ENCODE peak calls at places on chromosomes 3 and 15, in seven cellular contexts. P, Q, C, Z, A, L and K are unnamed samples.
A peak's percentile ranks its signal among the peaks of the same experiment; 100 is the strongest.

GRCh38 chr3:177687291-177687690 is 490.0 kb upstream of the TBL1XR1 start:
- DNase-seq in C (no peak), L (no peak), Z (no peak), P (no peak), Q (no peak), A (no peak), K (no peak)

GRCh38 chr3:159672728-159673471 is 315.7 kb upstream of the IL12A start:
- DNase-seq in P (no peak), L (no peak), Z (peak; percentile 16), C (no peak), A (no peak), Q (no peak), K (no peak)

GRCh38 chr3:48938156-48938555 is 19.5 kb downstream of the ARIH2 start:
- DNase-seq in Z (no peak), C (no peak), A (no peak), Q (peak; percentile 62), L (no peak), P (no peak), K (no peak)

GRCh38 chr3:47266709-47267489 is 15.7 kb downstream of the KIF9 start:
- DNase-seq in Q (peak; percentile 96), Z (peak; percentile 26), L (peak; percentile 56), A (peak; percentile 81), C (peak; percentile 82), P (peak; percentile 69), K (peak; percentile 47)

GRCh38 chr3:70003119-70003518 is 3.6 kb downstream of the SAMMSON start:
- DNase-seq in L (no peak), Z (no peak), P (no peak), C (no peak), A (no peak), Q (no peak), K (no peak)

GRCh38 chr15:40267670-40268069 is 15.2 kb downstream of the ANKRD63 start:
- DNase-seq in L (no peak), A (no peak), Q (no peak), Z (no peak), P (no peak), C (no peak), K (no peak)

GRCh38 chr3:14913071-14913925 is 34.1 kb upstream of the NR2C2 start:
- DNase-seq in Q (no peak), L (peak; percentile 37), C (no peak), P (no peak), Z (no peak), A (no peak), K (peak; percentile 7)

GRCh38 chr3:133862161-133862560 is 33.5 kb downstream of the RAB6B start:
- DNase-seq in L (no peak), Q (no peak), C (no peak), Z (no peak), A (no peak), P (no peak), K (no peak)

GRCh38 chr3:190073264-190073663 is 47.4 kb downstream of the P3H2 start:
- DNase-seq in Q (peak; percentile 39), L (no peak), A (no peak), P (no peak), C (no peak), Z (no peak), K (no peak)

GRCh38 chr3:140733623-140734022 is 55.8 kb downstream of the TRIM42 start:
- DNase-seq in C (no peak), Z (no peak), L (no peak), P (no peak), A (no peak), Q (no peak), K (no peak)

GRCh38 chr3:140942221-140943104 is 827 bp downstream of the SLC25A36 start:
- DNase-seq in C (peak; percentile 32), L (no peak), Q (peak; percentile 56), Z (peak; percentile 69), P (peak; percentile 17), A (peak; percentile 42), K (peak; percentile 73)

GRCh38 chr15:29364429-29365078 is 94.9 kb upstream of the NSMCE3 start:
- DNase-seq in C (no peak), A (no peak), Q (peak; percentile 86), Z (peak; percentile 29), L (no peak), P (no peak), K (peak; percentile 25)

GRCh38 chr3:12461097-12461649 is 23.1 kb upstream of the TSEN2 start:
- DNase-seq in C (no peak), Q (no peak), A (no peak), L (no peak), Z (no peak), P (no peak), K (no peak)

GRCh38 chr3:190696777-190697501 is 165.6 kb downstream of the GMNC start:
- DNase-seq in L (no peak), Q (peak; percentile 40), Z (peak; percentile 40), C (no peak), P (no peak), A (no peak), K (no peak)

GRCh38 chr15:71515375-71516186 is 294.8 kb upstream of the NR2E3 start:
- DNase-seq in C (no peak), Q (no peak), A (no peak), P (no peak), L (peak; percentile 79), Z (peak; percentile 25), K (no peak)

GRCh38 chr3:23815879-23816278 is 10.1 kb downstream of the UBE2E1 start:
- DNase-seq in P (no peak), L (no peak), A (no peak), Q (no peak), C (no peak), Z (no peak), K (no peak)

GRCh38 chr15:40283615-40284306 is 897 bp upstream of the ANKRD63 start:
- DNase-seq in Q (no peak), L (no peak), P (no peak), C (no peak), Z (no peak), A (no peak), K (no peak)

GRCh38 chr3:156606729-156607128 is 51.8 kb upstream of the SSR3 start:
- DNase-seq in C (no peak), L (no peak), P (no peak), Q (no peak), A (no peak), Z (no peak), K (no peak)

GRCh38 chr15:48674876-48675275 is 29.4 kb upstream of the FBN1 start:
- DNase-seq in P (no peak), A (no peak), L (no peak), C (no peak), Q (peak; percentile 65), Z (no peak), K (no peak)

GRCh38 chr15:89496155-89497098 is at the start of gene RHCG:
- DNase-seq in P (no peak), Z (peak; percentile 94), Q (peak; percentile 24), A (no peak), L (peak; percentile 46), C (no peak), K (peak; percentile 56)

GRCh38 chr3:13515786-13516783 is 32.8 kb upstream of the FBLN2 start:
- DNase-seq in P (no peak), Q (no peak), C (peak; percentile 51), Z (no peak), A (peak; percentile 57), L (no peak), K (peak; percentile 36)

GRCh38 chr15:40737048-40737447 is 18.0 kb downstream of the RMDN3 start:
- DNase-seq in L (no peak), Z (no peak), Q (peak; percentile 13), A (no peak), C (no peak), P (no peak), K (no peak)

GRCh38 chr3:89845053-89845452 is 737.6 kb downstream of the EPHA3 start:
- DNase-seq in P (no peak), L (no peak), Q (no peak), A (no peak), Z (no peak), C (no peak), K (no peak)

GRCh38 chr15:91316123-91316522 is 216.1 kb downstream of the SV2B start:
- DNase-seq in Q (no peak), L (no peak), C (no peak), P (no peak), Z (no peak), A (no peak), K (no peak)

GRCh38 chr3:197959891-197960693 is at the start of gene LMLN:
- DNase-seq in A (peak; percentile 95), Z (peak; percentile 93), C (peak; percentile 94), L (peak; percentile 97), Q (peak; percentile 94), P (peak; percentile 89), K (peak; percentile 97)
- TF ChIP-seq POLR2A in A (no peak), Z (peak; percentile 73), C (peak; percentile 76), L (no peak), Q (peak; percentile 91), P (peak; percentile 44), K (peak; percentile 13)

DNA sequence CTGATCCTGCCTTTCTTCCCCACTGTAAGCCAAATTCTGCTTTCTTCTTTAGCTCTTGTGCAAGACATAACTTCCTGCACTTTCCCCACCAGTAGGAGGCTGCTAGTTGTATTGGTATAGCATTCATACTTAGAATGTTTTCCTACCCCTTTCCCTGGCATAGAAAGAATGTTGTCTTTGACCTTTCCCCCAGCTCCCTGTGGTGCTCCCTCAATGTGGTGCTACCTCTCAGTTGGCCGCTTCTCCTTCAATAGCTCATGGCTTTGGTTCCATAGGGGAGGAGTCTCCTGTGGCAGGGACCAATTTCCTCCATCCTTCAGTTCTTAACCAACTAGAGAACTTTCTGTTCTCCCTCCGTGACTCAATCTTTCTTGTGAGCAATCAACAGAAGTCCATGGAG is 67.5 kb upstream of the AKAP13 start:
- DNase-seq in P (no peak), C (no peak), Z (no peak), L (no peak), A (no peak), Q (peak; percentile 53), K (no peak)
- TF ChIP-seq POLR2A in P (no peak), C (no peak), Z (no peak), L (no peak), A (no peak), Q (no peak), K (no peak)

GRCh38 chr3:179149239-179149887 is 1.2 kb downstream of the PIK3CA start:
- DNase-seq in L (no peak), C (no peak), Q (peak; percentile 32), A (no peak), Z (peak; percentile 22), P (no peak), K (peak; percentile 55)
- TF ChIP-seq POLR2A in L (no peak), C (no peak), Q (no peak), A (no peak), Z (no peak), P (no peak), K (no peak)

GRCh38 chr3:184248454-184249411 is at the start of gene ALG3:
- DNase-seq in Q (peak; percentile 87), A (peak; percentile 86), L (peak; percentile 86), Z (peak; percentile 91), P (peak; percentile 63), C (peak; percentile 76), K (peak; percentile 86)
- TF ChIP-seq POLR2A in Q (peak; percentile 77), A (no peak), L (peak; percentile 85), Z (peak; percentile 97), P (peak; percentile 36), C (no peak), K (no peak)

GRCh38 chr15:74173545-74174215 is at the start of gene ISLR:
- DNase-seq in L (peak; percentile 42), Q (peak; percentile 8), A (peak; percentile 74), C (peak; percentile 47), P (no peak), Z (no peak), K (peak; percentile 47)
- TF ChIP-seq POLR2A in L (no peak), Q (no peak), A (no peak), C (peak; percentile 15), P (no peak), Z (no peak), K (no peak)

GRCh38 chr15:31216210-31216911 is 110.3 kb upstream of the KLF13 start:
- DNase-seq in Q (no peak), Z (peak; percentile 94), C (peak; percentile 86), P (peak; percentile 87), L (peak; percentile 98), A (peak; percentile 84), K (peak; percentile 81)
- TF ChIP-seq POLR2A in Q (no peak), Z (peak; percentile 61), C (no peak), P (no peak), L (peak; percentile 85), A (no peak), K (no peak)